ENCODE peak calls at places on chromosome 14, in five cellular contexts. W is cardiac fibroblast, U is endothelial cell of umbilical vein, V is B cell, O is bronchial epithelial cell. S is an unnamed sample.

GRCh38 chr14:52473557-52473956 is 78.7 kb downstream of the TXNDC16 start:
- DNase-seq in V (peak), O (peak), U (peak), W (peak), S (peak)

GRCh38 chr14:55451398-55451797 is 11.0 kb upstream of the TBPL2 start:
- DNase-seq in O (peak), V (no peak), W (peak), U (peak), S (no peak)

GRCh38 chr14:93984987-93985410 is 8.6 kb upstream of the ASB2 start:
- DNase-seq in V (no peak), O (peak), W (peak), U (no peak), S (no peak)

GRCh38 chr14:68982581-68982980 is 3.5 kb upstream of the ACTN1 start:
- DNase-seq in O (no peak), V (no peak), U (no peak), W (peak), S (no peak)

GRCh38 chr14:102220031-102220430 is 80.3 kb downstream of the WDR20 start:
- DNase-seq in O (no peak), W (no peak), U (no peak), V (peak), S (peak)

GRCh38 chr14:92348154-92348553 is 25.2 kb downstream of the SLC24A4 start:
- DNase-seq in V (no peak), U (no peak), O (peak), W (no peak), S (no peak)

GRCh38 chr14:32183151-32184048 is 18.4 kb upstream of the RNU6-7 start:
- DNase-seq in U (no peak), W (no peak), V (no peak), O (no peak), S (no peak)

GRCh38 chr14:55819610-55820304 is 239.8 kb downstream of the KTN1 start:
- DNase-seq in V (no peak), U (no peak), W (no peak), O (no peak), S (peak)

GRCh38 chr14:102778616-102779351 is 1.5 kb downstream of the TRAF3 start:
- DNase-seq in V (no peak), O (peak), W (peak), U (peak), S (no peak)

GRCh38 chr14:38208825-38209562 is 1.3 kb downstream of the SSTR1 start:
- DNase-seq in V (no peak), U (peak), O (no peak), W (peak), S (no peak)

GRCh38 chr14:68628605-68629310 is 164.1 kb downstream of the ZFP36L1 start:
- DNase-seq in O (peak), W (no peak), V (peak), U (no peak), S (no peak)

GRCh38 chr14:92451755-92452154 is 61.8 kb upstream of the RIN3 start:
- DNase-seq in O (no peak), U (no peak), W (no peak), V (no peak), S (no peak)

GRCh38 chr14:55446127-55446736 is 5.8 kb upstream of the TBPL2 start:
- DNase-seq in V (peak), U (peak), O (peak), W (peak), S (peak)

GRCh38 chr14:54387328-54387727 is 9.5 kb upstream of the CDKN3 start:
- DNase-seq in O (no peak), U (no peak), V (no peak), W (no peak), S (no peak)

GRCh38 chr14:101480747-101481530 is 80.4 kb upstream of the DIO3 start:
- DNase-seq in O (peak), U (no peak), W (peak), V (no peak), S (no peak)

GRCh38 chr14:92507174-92507768 is 6.3 kb upstream of the RIN3 start:
- DNase-seq in V (peak), W (no peak), U (no peak), O (peak), S (peak)

GRCh38 chr14:49761839-49762551 is 6.0 kb upstream of the KLHDC2 start:
- DNase-seq in W (no peak), V (no peak), U (no peak), O (no peak), S (no peak)

GRCh38 chr14:54806616-54807015 is 96.0 kb downstream of the GCH1 start:
- DNase-seq in W (no peak), U (no peak), O (no peak), V (no peak), S (no peak)

DNA sequence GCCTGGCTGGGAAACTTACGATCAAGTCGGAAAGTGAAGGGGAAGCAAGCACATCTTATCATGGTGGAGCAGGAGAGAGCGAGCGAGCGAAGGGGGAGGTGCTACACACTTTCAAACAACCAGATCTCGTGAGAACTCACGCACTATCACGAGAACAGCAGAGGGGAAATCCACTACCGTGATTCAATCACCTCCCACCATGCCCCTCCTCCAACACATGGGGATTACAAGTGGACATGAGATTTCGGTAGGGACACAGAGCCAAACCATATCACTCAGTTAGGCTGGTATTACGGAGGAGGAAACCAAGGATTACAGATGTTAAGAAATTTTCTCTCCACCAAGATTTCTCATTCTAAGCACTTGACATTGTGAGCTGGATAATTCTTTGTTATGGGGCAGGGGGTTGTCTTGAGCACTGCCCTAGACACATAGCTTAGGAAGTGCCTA is 262.0 kb upstream of the G2E3 start:
- DNase-seq in V (no peak), W (no peak), O (no peak), U (no peak), S (no peak)
- TF ChIP-seq CTCF in V (no peak), W (no peak), O (no peak), U (no peak), S (no peak)

DNA sequence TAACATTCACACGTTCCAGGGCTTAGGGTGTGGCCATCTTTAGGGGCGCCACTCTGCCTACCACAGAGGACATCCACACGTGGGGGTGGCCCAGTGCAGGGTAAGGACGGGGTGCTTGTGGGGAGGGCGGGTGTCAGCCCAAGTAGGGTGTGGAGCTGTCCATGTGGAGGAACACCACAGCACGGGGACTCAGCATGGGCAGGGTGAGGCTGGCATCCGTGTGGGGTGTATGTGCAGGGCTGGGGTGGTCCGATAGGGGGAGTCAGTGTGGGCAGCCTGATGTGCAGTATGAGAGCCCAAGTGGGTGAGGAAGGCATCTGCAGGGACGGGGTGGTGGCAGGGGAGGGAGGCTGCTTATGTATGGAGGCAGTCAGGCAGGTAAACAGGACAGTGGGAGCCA is 17.7 kb downstream of the PSMC1 start:
- DNase-seq in U (no peak), O (no peak), V (no peak), W (no peak), S (no peak)
- TF ChIP-seq CTCF in U (peak), O (no peak), V (no peak), W (peak), S (no peak)

DNA sequence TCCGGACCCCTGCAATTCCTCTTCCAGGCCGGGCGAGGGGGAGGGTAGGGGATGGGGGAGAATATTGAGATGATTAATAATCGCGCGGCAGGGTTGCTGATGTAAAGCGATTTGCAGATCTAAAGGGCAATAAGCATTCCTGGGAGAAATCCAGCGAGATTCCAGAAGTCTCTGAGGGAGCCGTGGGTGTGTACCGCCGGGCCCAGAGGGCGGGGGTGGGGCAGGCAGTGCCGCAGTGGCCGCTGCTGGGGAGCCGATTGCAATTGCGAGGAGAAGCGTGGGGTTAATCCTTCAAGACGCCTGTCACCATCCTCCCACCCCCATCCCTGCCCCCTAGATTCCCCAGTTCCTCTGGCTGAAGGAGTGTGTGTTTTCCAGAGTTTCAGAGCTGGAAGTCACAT is 16.4 kb downstream of the FOS start:
- DNase-seq in O (peak), U (peak), W (peak), V (peak), S (no peak)
- TF ChIP-seq CTCF in O (no peak), U (no peak), W (no peak), V (no peak), S (no peak)

GRCh38 chr14:70084226-70084625 is 104.5 kb downstream of the SLC8A3 start:
- DNase-seq in V (no peak), U (no peak), W (no peak), O (no peak), S (no peak)

GRCh38 chr14:70087380-70087697 is 101.4 kb downstream of the SLC8A3 start:
- DNase-seq in U (no peak), V (no peak), O (no peak), W (no peak), S (no peak)

DNA sequence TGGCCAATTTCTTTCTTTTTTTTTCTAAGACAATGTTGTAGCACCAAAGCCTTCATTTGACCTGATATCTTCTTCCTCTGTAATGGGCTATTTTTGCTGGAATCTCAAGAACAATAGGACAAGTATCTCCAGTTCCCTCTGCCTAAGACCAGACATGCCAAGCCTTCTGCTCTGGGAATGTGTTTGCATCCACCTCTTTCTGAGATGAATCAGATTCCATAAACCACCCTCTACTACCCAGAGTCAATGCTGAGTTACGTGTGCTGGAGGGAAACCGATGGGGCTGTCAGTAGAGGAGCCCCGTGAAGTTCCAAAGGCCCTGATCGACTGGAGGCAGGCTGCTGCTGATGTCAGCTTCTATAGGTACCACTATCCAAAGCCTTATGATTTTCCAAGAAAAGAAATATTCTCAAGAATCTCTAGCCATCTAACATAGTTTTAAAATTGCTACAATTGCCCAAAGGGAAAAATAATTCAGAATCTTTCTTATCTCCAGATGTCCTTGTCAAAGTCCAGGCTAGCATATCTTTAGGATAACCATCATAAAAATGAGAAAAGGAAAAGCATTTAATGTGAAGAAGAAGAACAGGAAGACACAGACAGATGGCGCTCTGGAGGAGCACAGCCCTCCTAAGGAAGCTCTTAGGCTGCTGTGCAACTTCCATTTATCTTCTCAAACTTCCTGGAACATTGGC is 101.9 kb downstream of the SLC8A3 start:
- DNase-seq in V (peak), O (peak), W (peak), U (peak), S (peak)
- TF ChIP-seq CTCF in V (peak), O (peak), W (peak), U (peak), S (peak)

GRCh38 chr14:61570961-61571299 is 124.4 kb upstream of the HIF1A start:
- DNase-seq in O (no peak), W (peak), V (no peak), U (no peak), S (no peak)

GRCh38 chr14:61570188-61570960 is 124.9 kb upstream of the HIF1A start:
- DNase-seq in V (no peak), O (no peak), W (no peak), U (no peak), S (no peak)

GRCh38 chr14:61568572-61569011 is 126.7 kb upstream of the HIF1A start:
- DNase-seq in V (peak), W (no peak), U (no peak), O (no peak), S (peak)

GRCh38 chr14:61569308-61569707 is 126.0 kb upstream of the HIF1A start:
- DNase-seq in W (no peak), U (no peak), O (no peak), V (no peak), S (peak)

GRCh38 chr14:61569783-61570182 is 125.5 kb upstream of the HIF1A start:
- DNase-seq in V (peak), O (peak), U (peak), W (peak), S (no peak)
- TF ChIP-seq CTCF in V (no peak), O (no peak), U (no peak), W (no peak), S (no peak)

DNA sequence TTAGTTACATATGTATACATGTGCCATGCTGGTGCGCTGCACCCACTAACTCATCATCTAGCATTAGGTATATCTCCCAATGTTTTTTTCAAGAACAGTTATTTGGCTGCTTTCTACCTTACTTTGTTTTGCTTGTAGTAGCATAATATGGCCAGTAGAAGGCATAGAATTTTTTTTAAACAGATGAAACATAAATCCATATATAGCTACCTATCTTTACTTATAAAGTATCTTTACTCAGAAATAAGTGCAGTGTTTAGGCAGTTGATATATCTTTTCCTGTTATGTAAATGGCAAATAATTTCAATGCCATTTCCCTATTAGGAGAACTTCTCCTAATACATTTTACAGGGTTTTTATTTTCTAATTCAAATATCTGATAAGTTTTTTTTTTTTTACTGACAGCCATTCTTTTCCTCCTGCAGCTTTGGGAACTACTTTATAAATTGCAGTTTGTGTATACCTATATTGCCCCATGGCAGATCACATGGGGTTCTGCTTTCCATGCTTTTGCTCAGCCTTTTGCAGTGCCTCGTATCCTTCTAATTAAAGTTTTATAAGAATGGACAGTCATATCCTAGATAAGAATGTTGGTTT is 143.1 kb downstream of the PCNX1 start:
- DNase-seq in O (peak), W (peak), U (peak), V (peak), S (no peak)
- TF ChIP-seq CTCF in O (peak), W (peak), U (no peak), V (peak), S (no peak)

GRCh38 chr14:22112004-22112403 is 438.4 kb upstream of the OR4E1 start:
- DNase-seq in W (peak), V (peak), O (peak), U (peak), S (peak)
- TF ChIP-seq CTCF in W (peak), V (peak), O (peak), U (peak), S (peak)